ENCODE peak calls at places on chromosomes 16 and 17, in six cellular contexts. One of them, this sample, is unnamed.

GRCh38 chr16:19735074-19735867 is 17.2 kb downstream of the IQCK start:
- DNase-seq in PC-3: no peak
- DNase-seq in MM.1S: no peak
- DNase-seq in HCT116: no peak
- DNase-seq in GM23338: no peak
- DNase-seq in OCI-LY7: no peak
- DNase-seq in this sample: no peak

GRCh38 chr17:17411692-17412091 is 65.1 kb upstream of the MED9 start:
- DNase-seq in MM.1S: no peak
- DNase-seq in GM23338: no peak
- DNase-seq in PC-3: peak; percentile 69
- DNase-seq in OCI-LY7: no peak
- DNase-seq in HCT116: no peak
- DNase-seq in this sample: no peak

GRCh38 chr17:59381716-59382570 is 50.5 kb downstream of the YPEL2 start:
- DNase-seq in GM23338: no peak
- DNase-seq in PC-3: no peak
- DNase-seq in MM.1S: no peak
- DNase-seq in HCT116: no peak
- DNase-seq in OCI-LY7: no peak
- DNase-seq in this sample: no peak

GRCh38 chr17:65191805-65192740 is 54.9 kb downstream of the RGS9 start:
- DNase-seq in OCI-LY7: no peak
- DNase-seq in PC-3: peak; percentile 90
- DNase-seq in HCT116: peak; percentile 18
- DNase-seq in MM.1S: no peak
- DNase-seq in GM23338: no peak
- DNase-seq in this sample: peak; percentile 47

GRCh38 chr17:77285594-77286390 is 145.0 kb downstream of the SEC14L1 start:
- DNase-seq in OCI-LY7: no peak
- DNase-seq in MM.1S: no peak
- DNase-seq in GM23338: no peak
- DNase-seq in PC-3: peak; percentile 97
- DNase-seq in HCT116: no peak
- DNase-seq in this sample: peak; percentile 88

GRCh38 chr17:22161376-22161775 is 469.1 kb downstream of the KCNJ18 start:
- DNase-seq in PC-3: no peak
- DNase-seq in MM.1S: no peak
- DNase-seq in HCT116: no peak
- DNase-seq in GM23338: no peak
- DNase-seq in OCI-LY7: no peak
- DNase-seq in this sample: no peak

GRCh38 chr17:48024149-48025039 is 13.2 kb downstream of the COPZ2 start:
- DNase-seq in HCT116: peak; percentile 74
- DNase-seq in OCI-LY7: no peak
- DNase-seq in MM.1S: peak; percentile 25
- DNase-seq in GM23338: peak; percentile 68
- DNase-seq in PC-3: peak; percentile 94
- DNase-seq in this sample: peak; percentile 88

GRCh38 chr16:3009568-3010390 is 2.9 kb upstream of the CLDN9 start:
- DNase-seq in PC-3: peak; percentile 88
- DNase-seq in GM23338: peak; percentile 97
- DNase-seq in MM.1S: no peak
- DNase-seq in HCT116: peak; percentile 66
- DNase-seq in OCI-LY7: no peak
- DNase-seq in this sample: peak; percentile 94

GRCh38 chr16:17177968-17178880 is 292.5 kb downstream of the XYLT1 start:
- DNase-seq in HCT116: no peak
- DNase-seq in OCI-LY7: no peak
- DNase-seq in GM23338: peak; percentile 41
- DNase-seq in MM.1S: no peak
- DNase-seq in PC-3: no peak
- DNase-seq in this sample: no peak

GRCh38 chr16:19785081-19785480 is 67.0 kb downstream of the IQCK start:
- DNase-seq in OCI-LY7: no peak
- DNase-seq in GM23338: no peak
- DNase-seq in MM.1S: no peak
- DNase-seq in PC-3: no peak
- DNase-seq in HCT116: no peak
- DNase-seq in this sample: no peak

GRCh38 chr16:72995151-72995881 is 52.6 kb downstream of the ZFHX3 start:
- DNase-seq in GM23338: peak; percentile 81
- DNase-seq in MM.1S: no peak
- DNase-seq in OCI-LY7: peak; percentile 3
- DNase-seq in HCT116: no peak
- DNase-seq in PC-3: no peak
- DNase-seq in this sample: no peak

GRCh38 chr17:78324391-78325075 is 35.3 kb downstream of the SOCS3 start:
- DNase-seq in MM.1S: no peak
- DNase-seq in GM23338: peak; percentile 71
- DNase-seq in HCT116: no peak
- DNase-seq in OCI-LY7: no peak
- DNase-seq in PC-3: no peak
- DNase-seq in this sample: no peak

GRCh38 chr16:82756283-82756599 is 129.5 kb downstream of the CDH13 start:
- DNase-seq in HCT116: no peak
- DNase-seq in PC-3: no peak
- DNase-seq in OCI-LY7: no peak
- DNase-seq in MM.1S: no peak
- DNase-seq in GM23338: no peak
- DNase-seq in this sample: no peak

GRCh38 chr17:60769327-60769726 is 91.7 kb downstream of the BCAS3 start:
- DNase-seq in PC-3: no peak
- DNase-seq in GM23338: no peak
- DNase-seq in MM.1S: no peak
- DNase-seq in OCI-LY7: no peak
- DNase-seq in HCT116: no peak
- DNase-seq in this sample: no peak

GRCh38 chr17:48478224-48479013 is 48.4 kb upstream of the SKAP1 start:
- DNase-seq in GM23338: no peak
- DNase-seq in HCT116: no peak
- DNase-seq in PC-3: no peak
- DNase-seq in MM.1S: peak; percentile 86
- DNase-seq in OCI-LY7: no peak
- DNase-seq in this sample: no peak

GRCh38 chr17:5747964-5748363 is 163.7 kb upstream of the NLRP1 start:
- DNase-seq in HCT116: no peak
- DNase-seq in MM.1S: no peak
- DNase-seq in PC-3: no peak
- DNase-seq in GM23338: no peak
- DNase-seq in OCI-LY7: no peak
- DNase-seq in this sample: no peak

GRCh38 chr17:147796-148740 is 10.7 kb downstream of the SCGB1C2 start:
- DNase-seq in HCT116: no peak
- DNase-seq in MM.1S: no peak
- DNase-seq in GM23338: no peak
- DNase-seq in OCI-LY7: no peak
- DNase-seq in PC-3: no peak
- DNase-seq in this sample: no peak

GRCh38 chr17:57051886-57052342 is 33.1 kb upstream of the AKAP1 start:
- DNase-seq in MM.1S: no peak
- DNase-seq in HCT116: no peak
- DNase-seq in OCI-LY7: no peak
- DNase-seq in GM23338: peak; percentile 18
- DNase-seq in PC-3: no peak
- DNase-seq in this sample: no peak

GRCh38 chr16:71903608-71904007 is 8.3 kb downstream of the IST1 start:
- DNase-seq in OCI-LY7: no peak
- DNase-seq in HCT116: no peak
- DNase-seq in PC-3: no peak
- DNase-seq in GM23338: no peak
- DNase-seq in MM.1S: no peak
- DNase-seq in this sample: no peak

GRCh38 chr17:5877948-5878347 is 192.2 kb upstream of the WSCD1 start:
- DNase-seq in PC-3: peak; percentile 34
- DNase-seq in OCI-LY7: no peak
- DNase-seq in MM.1S: no peak
- DNase-seq in GM23338: no peak
- DNase-seq in HCT116: no peak
- DNase-seq in this sample: no peak

GRCh38 chr16:22188595-22189442 is 17.3 kb upstream of the EEF2K start:
- DNase-seq in OCI-LY7: peak; percentile 88
- DNase-seq in PC-3: peak; percentile 85
- DNase-seq in MM.1S: peak; percentile 84
- DNase-seq in HCT116: peak; percentile 70
- DNase-seq in GM23338: peak; percentile 87
- DNase-seq in this sample: peak; percentile 80

GRCh38 chr16:89385712-89386111 is 104.6 kb downstream of the ANKRD11 start:
- DNase-seq in MM.1S: no peak
- DNase-seq in HCT116: no peak
- DNase-seq in PC-3: no peak
- DNase-seq in GM23338: no peak
- DNase-seq in OCI-LY7: no peak
- DNase-seq in this sample: no peak

GRCh38 chr16:16000685-16001084 is 51.3 kb downstream of the ABCC1 start:
- DNase-seq in OCI-LY7: no peak
- DNase-seq in GM23338: no peak
- DNase-seq in HCT116: no peak
- DNase-seq in MM.1S: no peak
- DNase-seq in PC-3: no peak
- DNase-seq in this sample: no peak

GRCh38 chr16:2842340-2843000 is 12.4 kb downstream of the ZG16B start:
- DNase-seq in GM23338: peak; percentile 94
- DNase-seq in MM.1S: no peak
- DNase-seq in OCI-LY7: peak; percentile 50
- DNase-seq in PC-3: no peak
- DNase-seq in HCT116: peak; percentile 98
- DNase-seq in this sample: no peak

GRCh38 chr17:50550661-50551432 is 3.9 kb downstream of the SPATA20 start:
- DNase-seq in PC-3: peak; percentile 70
- DNase-seq in GM23338: peak; percentile 95
- DNase-seq in OCI-LY7: peak; percentile 44
- DNase-seq in MM.1S: no peak
- DNase-seq in HCT116: peak; percentile 68
- DNase-seq in this sample: peak; percentile 62

GRCh38 chr17:4972752-4973151 is 5.1 kb upstream of the SPAG7 start:
- DNase-seq in HCT116: no peak
- DNase-seq in OCI-LY7: no peak
- DNase-seq in GM23338: peak; percentile 69
- DNase-seq in MM.1S: no peak
- DNase-seq in PC-3: no peak
- DNase-seq in this sample: no peak

GRCh38 chr17:78979780-78980623 is at the start of gene LGALS3BP:
- DNase-seq in PC-3: peak; percentile 54
- DNase-seq in HCT116: peak; percentile 70
- DNase-seq in OCI-LY7: no peak
- DNase-seq in MM.1S: no peak
- DNase-seq in GM23338: peak; percentile 59
- DNase-seq in this sample: peak; percentile 76

GRCh38 chr17:82257473-82257872 is 16.0 kb downstream of the CSNK1D start:
- DNase-seq in GM23338: peak; percentile 65
- DNase-seq in PC-3: no peak
- DNase-seq in MM.1S: no peak
- DNase-seq in OCI-LY7: peak; percentile 74
- DNase-seq in HCT116: no peak
- DNase-seq in this sample: no peak

GRCh38 chr16:66605177-66605999 is 884 bp downstream of the CMTM3 start:
- DNase-seq in PC-3: peak; percentile 27
- DNase-seq in GM23338: peak; percentile 73
- DNase-seq in OCI-LY7: peak; percentile 38
- DNase-seq in HCT116: no peak
- DNase-seq in MM.1S: no peak
- DNase-seq in this sample: peak; percentile 55

GRCh38 chr16:12673466-12673865 is 130.2 kb downstream of the CPPED1 start:
- DNase-seq in PC-3: no peak
- DNase-seq in OCI-LY7: no peak
- DNase-seq in HCT116: no peak
- DNase-seq in MM.1S: no peak
- DNase-seq in GM23338: no peak
- DNase-seq in this sample: no peak

GRCh38 chr16:87579691-87580090 is 22.6 kb upstream of the JPH3 start:
- DNase-seq in HCT116: no peak
- DNase-seq in PC-3: no peak
- DNase-seq in MM.1S: no peak
- DNase-seq in GM23338: no peak
- DNase-seq in OCI-LY7: no peak
- DNase-seq in this sample: no peak

DNA sequence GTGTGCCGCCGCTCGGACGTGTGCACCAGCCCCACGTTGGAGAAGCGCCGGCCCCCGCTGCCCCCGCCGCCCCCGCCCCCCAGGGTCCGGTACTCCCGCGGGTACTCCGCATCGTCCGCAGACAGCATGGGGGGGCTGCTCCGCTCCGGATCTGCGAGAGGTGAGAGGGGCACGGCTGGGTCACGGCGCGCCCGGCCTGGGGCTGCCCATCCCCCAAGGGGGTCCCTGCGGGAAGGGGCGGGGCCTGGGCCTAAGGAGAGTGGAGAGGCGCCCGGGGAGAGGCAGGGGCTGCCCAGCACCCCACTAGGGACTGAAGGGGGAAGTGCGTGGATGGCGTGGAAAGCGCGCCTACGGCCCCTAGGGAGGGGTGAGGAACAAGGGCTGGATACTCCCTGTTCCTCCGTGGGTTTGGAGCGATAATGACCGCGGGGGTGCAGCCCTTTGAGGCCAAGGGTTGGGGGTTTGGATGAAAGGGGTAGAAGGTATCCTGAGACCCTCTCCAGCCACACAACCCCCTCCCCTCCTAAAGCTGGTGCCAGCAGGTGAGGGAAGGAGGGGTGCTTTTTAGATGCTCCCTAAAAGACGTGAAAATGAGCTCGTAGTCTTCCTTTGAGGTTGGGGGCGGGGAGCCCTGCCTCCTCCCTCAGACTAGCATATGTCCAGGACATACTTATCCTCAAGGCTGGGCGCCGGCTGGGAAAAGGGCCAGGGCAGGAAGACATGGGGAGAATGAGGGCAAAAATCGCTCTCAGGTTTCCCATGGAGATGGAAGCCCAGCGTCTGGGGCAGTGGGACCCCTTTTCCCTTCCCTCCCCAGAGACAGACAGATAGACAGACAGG is 26.9 kb downstream of the SRCIN1 start:
- DNase-seq in OCI-LY7: no peak
- DNase-seq in PC-3: no peak
- DNase-seq in HCT116: no peak
- DNase-seq in GM23338: no peak
- DNase-seq in MM.1S: no peak
- DNase-seq in this sample: no peak
- H3K9me2 ChIP-seq in OCI-LY7: no peaks in the 10 kb centered on the region
- H3K9me2 ChIP-seq in PC-3: no peaks in the 10 kb centered on the region
- H3K9me2 ChIP-seq in HCT116: no peaks in the 10 kb centered on the region
- H3K9me2 ChIP-seq in GM23338: no peaks in the 10 kb centered on the region
- H3K9me2 ChIP-seq in MM.1S: no peaks in the 10 kb centered on the region
- H3K9me2 ChIP-seq in this sample: no peaks in the 10 kb centered on the region

GRCh38 chr16:81237282-81237681 is 1.2 kb upstream of the BCO1 start:
- DNase-seq in OCI-LY7: no peak
- DNase-seq in GM23338: no peak
- DNase-seq in MM.1S: no peak
- DNase-seq in HCT116: no peak
- DNase-seq in PC-3: peak; percentile 29
- DNase-seq in this sample: no peak
- H3K9me2 ChIP-seq in OCI-LY7: no peaks in the 10 kb centered on the region
- H3K9me2 ChIP-seq in GM23338: no peaks in the 10 kb centered on the region
- H3K9me2 ChIP-seq in MM.1S: no peaks in the 10 kb centered on the region
- H3K9me2 ChIP-seq in HCT116: no peaks in the 10 kb centered on the region
- H3K9me2 ChIP-seq in PC-3: no peaks in the 10 kb centered on the region
- H3K9me2 ChIP-seq in this sample: no peaks in the 10 kb centered on the region

GRCh38 chr16:7437843-7438242 is 105.2 kb downstream of the RBFOX1 start:
- DNase-seq in PC-3: no peak
- DNase-seq in GM23338: no peak
- DNase-seq in MM.1S: no peak
- DNase-seq in HCT116: no peak
- DNase-seq in OCI-LY7: no peak
- DNase-seq in this sample: no peak
- H3K9me2 ChIP-seq in PC-3: no peaks in the 10 kb centered on the region
- H3K9me2 ChIP-seq in GM23338: no peaks in the 10 kb centered on the region
- H3K9me2 ChIP-seq in MM.1S: no peaks in the 10 kb centered on the region
- H3K9me2 ChIP-seq in HCT116: no peaks in the 10 kb centered on the region
- H3K9me2 ChIP-seq in OCI-LY7: no peaks in the 10 kb centered on the region
- H3K9me2 ChIP-seq in this sample: no peaks in the 10 kb centered on the region

GRCh38 chr17:3679186-3680126 is 10.8 kb downstream of the EMC6 start:
- DNase-seq in MM.1S: peak; percentile 3
- DNase-seq in PC-3: no peak
- DNase-seq in OCI-LY7: no peak
- DNase-seq in GM23338: no peak
- DNase-seq in HCT116: no peak
- DNase-seq in this sample: no peak
- H3K9me2 ChIP-seq in MM.1S: no peaks in the 10 kb centered on the region
- H3K9me2 ChIP-seq in PC-3: no peaks in the 10 kb centered on the region
- H3K9me2 ChIP-seq in OCI-LY7: no peaks in the 10 kb centered on the region
- H3K9me2 ChIP-seq in GM23338: no peaks in the 10 kb centered on the region
- H3K9me2 ChIP-seq in HCT116: no peaks in the 10 kb centered on the region
- H3K9me2 ChIP-seq in this sample: no peaks in the 10 kb centered on the region